ENCODE peak calls at places on chromosomes 5 and 9, in four cellular contexts. V is HCT116, M is SK-N-SH, F is HepG2. I is an unnamed sample.

GRCh38 chr5:104081232-104081631 is 518.6 kb upstream of the NUDT12 start:
- DNase-seq in V (no peak), M (no peak), F (no peak), I (no peak)

GRCh38 chr5:85602843-85603242 is 1014.9 kb upstream of the COX7C start:
- DNase-seq in V (no peak), M (no peak), F (no peak), I (no peak)

GRCh38 chr9:130782883-130783537 is 52.0 kb upstream of the ABL1 start:
- DNase-seq in V (no peak), M (no peak), F (no peak), I (no peak)

GRCh38 chr5:123951204-123951977 is 439.4 kb downstream of the CSNK1G3 start:
- DNase-seq in V (peak), M (no peak), F (no peak), I (peak)

GRCh38 chr5:7377761-7378160 is 18.2 kb upstream of the ADCY2 start:
- DNase-seq in V (no peak), M (no peak), F (no peak), I (no peak)

GRCh38 chr5:126403871-126404270 is 19.3 kb upstream of the GRAMD2B start:
- DNase-seq in V (no peak), M (no peak), F (no peak), I (no peak)

GRCh38 chr5:88188458-88189132 is 80.0 kb downstream of the TMEM161B start:
- DNase-seq in V (peak), M (no peak), F (no peak), I (peak)

GRCh38 chr9:21413089-21414023 is 4.4 kb downstream of the IFNA8 start:
- DNase-seq in V (no peak), M (no peak), F (no peak), I (no peak)

GRCh38 chr9:93686880-93687236 is 110.5 kb downstream of the PHF2 start:
- DNase-seq in V (no peak), M (no peak), F (no peak), I (no peak)

GRCh38 chr9:90107021-90107771 is 502.4 kb downstream of the GADD45G start:
- DNase-seq in V (no peak), M (no peak), F (no peak), I (peak)

GRCh38 chr9:34869390-34869789 is 88.7 kb upstream of the PHF24 start:
- DNase-seq in V (peak), M (no peak), F (peak), I (no peak)

GRCh38 chr9:123350590-123351310 is 5.2 kb upstream of the CRB2 start:
- DNase-seq in V (no peak), M (no peak), F (no peak), I (no peak)

GRCh38 chr9:123349033-123349432 is 7.0 kb upstream of the CRB2 start:
- DNase-seq in V (no peak), M (no peak), F (no peak), I (no peak)

GRCh38 chr9:123348317-123348992 is 7.5 kb upstream of the CRB2 start:
- DNase-seq in V (no peak), M (peak), F (no peak), I (no peak)

GRCh38 chr9:123347289-123348060 is 8.5 kb upstream of the CRB2 start:
- DNase-seq in V (no peak), M (no peak), F (no peak), I (no peak)

DNA sequence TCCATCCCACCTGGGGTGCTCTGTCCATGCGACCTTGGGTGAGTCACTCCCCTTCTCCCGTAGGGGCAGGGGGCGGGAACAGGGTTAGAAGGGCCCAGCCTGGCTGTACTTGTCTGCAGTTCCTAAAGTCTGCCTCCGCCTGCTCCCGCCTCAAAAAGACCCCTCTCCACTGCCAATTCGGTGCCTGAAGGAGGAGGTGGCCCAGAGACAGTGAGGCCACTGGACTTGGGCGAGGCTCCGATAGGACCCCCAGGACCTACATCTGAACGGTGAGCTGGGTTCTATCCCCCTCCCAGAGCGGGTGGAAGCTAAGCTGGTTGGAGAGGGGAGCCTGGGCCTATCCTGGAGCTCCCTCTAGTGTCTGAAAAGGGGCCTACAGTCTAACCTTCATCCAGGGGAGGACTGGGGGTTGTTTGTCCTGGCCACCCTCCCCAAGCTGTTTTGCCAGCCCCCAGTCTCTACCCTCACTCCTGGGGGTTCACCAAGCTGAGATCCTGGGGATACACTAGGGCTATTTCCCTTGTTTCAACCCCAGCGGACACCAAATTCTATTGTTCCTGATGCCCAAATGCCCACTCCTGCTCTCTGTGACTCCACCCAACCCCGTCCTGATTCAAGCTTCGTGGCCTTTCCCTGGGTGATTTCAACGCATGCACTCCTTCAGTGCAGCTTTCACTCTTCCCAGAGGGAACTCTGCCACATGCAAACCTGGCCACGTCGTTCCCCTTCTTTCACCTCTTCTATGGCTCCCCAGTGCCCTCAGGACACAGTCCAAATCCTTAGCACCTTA is 6.1 kb upstream of the CRB2 start:
- DNase-seq in V (peak), M (peak), F (peak), I (peak)
- TF ChIP-seq JUND in V (no peak), M (no peak), F (peak), I (no peak)

GRCh38 chr5:152634596-152634995 is 229.5 kb upstream of the NMUR2 start:
- DNase-seq in V (no peak), M (no peak), F (no peak), I (no peak)

GRCh38 chr5:152631217-152631616 is 226.1 kb upstream of the NMUR2 start:
- DNase-seq in V (no peak), M (no peak), F (no peak), I (no peak)

GRCh38 chr5:152632380-152632779 is 227.3 kb upstream of the NMUR2 start:
- DNase-seq in V (no peak), M (no peak), F (no peak), I (no peak)
- TF ChIP-seq JUND in V (no peak), M (no peak), F (no peak), I (no peak)

GRCh38 chr5:120682851-120683250 is 218.8 kb downstream of the PRR16 start:
- DNase-seq in V (no peak), M (no peak), F (no peak), I (no peak)
- TF ChIP-seq JUND in V (no peak), M (peak), F (no peak), I (no peak)

GRCh38 chr9:134656334-134657034 is 14.9 kb downstream of the COL5A1 start:
- DNase-seq in V (peak), M (no peak), F (no peak), I (no peak)

GRCh38 chr9:134657666-134658377 is 16.2 kb downstream of the COL5A1 start:
- DNase-seq in V (no peak), M (no peak), F (no peak), I (no peak)

GRCh38 chr9:134655101-134655500 is 13.5 kb downstream of the COL5A1 start:
- DNase-seq in V (no peak), M (no peak), F (no peak), I (no peak)

GRCh38 chr9:134653259-134654009 is 11.8 kb downstream of the COL5A1 start:
- DNase-seq in V (no peak), M (no peak), F (no peak), I (no peak)

GRCh38 chr9:134655591-134656333 is 14.2 kb downstream of the COL5A1 start:
- DNase-seq in V (no peak), M (no peak), F (no peak), I (no peak)
- TF ChIP-seq JUND in V (no peak), M (no peak), F (no peak), I (no peak)

DNA sequence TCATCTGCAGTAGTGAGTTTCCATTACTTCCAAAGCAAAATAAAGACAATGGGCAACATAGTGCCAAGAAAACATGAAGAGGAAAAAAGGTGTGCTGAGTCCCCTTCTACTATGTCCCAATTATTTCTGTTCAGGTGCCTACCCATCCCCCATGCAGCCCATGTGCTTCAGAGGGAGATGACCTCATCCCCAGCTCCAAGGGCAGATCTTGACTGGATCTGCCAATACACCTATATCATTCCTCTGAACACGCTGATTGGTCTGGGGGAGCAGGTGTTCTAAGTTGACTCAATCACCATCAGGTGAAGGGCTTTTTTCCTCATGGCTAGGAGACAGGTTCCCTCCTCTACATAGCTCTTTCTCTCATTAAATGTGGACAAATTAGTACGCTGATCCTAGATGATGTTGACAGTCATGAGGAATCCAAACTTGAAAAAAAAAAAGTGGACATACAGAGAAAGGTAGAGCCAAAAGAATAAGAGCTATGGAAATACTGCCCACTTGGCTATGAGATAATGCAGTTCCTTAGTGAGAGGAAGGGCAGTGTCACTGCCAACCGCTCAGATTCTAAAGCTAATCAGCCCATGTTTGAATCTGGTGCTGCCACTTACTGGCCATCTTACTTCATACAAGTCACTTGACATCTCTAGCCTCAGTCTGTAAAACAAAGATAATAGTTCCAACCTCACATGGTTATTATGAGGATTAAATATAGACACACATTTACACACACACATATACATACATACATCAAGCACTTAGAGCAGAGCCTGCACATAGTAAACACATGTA is 23.1 kb downstream of the PRELID2 start:
- DNase-seq in V (no peak), M (no peak), F (peak), I (peak)
- TF ChIP-seq JUND in V (no peak), M (no peak), F (no peak), I (no peak)

I was measured in T47D.